ENCODE peak calls at places on chromosomes 11 and 22, in eight cellular contexts. G is colonic mucosa; K is CD4-positive, alpha-beta memory T cell; R is fibroblast of lung; Z is psoas muscle; U is pancreas; Y is astrocyte; J is HCT116. C is an unnamed sample. For H3K4me1, the result is how much of the 10 kb centered on the place peaks cover.

GRCh38 chr11:123457187-123457770 is 27.2 kb downstream of the GRAMD1B start:
- DNase-seq in G (no peak), K (peak), R (peak), Z (no peak), U (peak), Y (no peak), J (no peak), C (no peak)

GRCh38 chr11:25319068-25319467 is 822.2 kb downstream of the LUZP2 start:
- DNase-seq in G (no peak), K (no peak), R (no peak), Z (no peak), U (no peak), Y (no peak), J (no peak), C (no peak)

GRCh38 chr11:46367244-46367915 is 14.1 kb upstream of the MDK start:
- DNase-seq in G (peak), K (peak), R (peak), Z (peak), U (peak), Y (no peak), J (no peak), C (no peak)

GRCh38 chr11:124470516-124471231 is 25.2 kb upstream of the OR8B8 start:
- DNase-seq in G (no peak), K (no peak), R (no peak), Z (no peak), U (no peak), Y (no peak), J (no peak), C (no peak)

GRCh38 chr11:32358729-32359128 is 76.6 kb downstream of the WT1 start:
- DNase-seq in G (no peak), K (no peak), R (no peak), Z (no peak), U (peak), Y (no peak), J (no peak), C (no peak)

GRCh38 chr22:32199341-32199740 is 5.5 kb downstream of the RFPL2 start:
- DNase-seq in G (no peak), K (no peak), R (no peak), Z (no peak), U (no peak), Y (no peak), J (no peak), C (no peak)

GRCh38 chr11:108112059-108112458 is 9.3 kb upstream of the ACAT1 start:
- DNase-seq in G (no peak), K (no peak), R (peak), Z (no peak), U (no peak), Y (no peak), J (no peak), C (no peak)

GRCh38 chr22:19706661-19707151 is 7.6 kb upstream of the SEPTIN5 start:
- DNase-seq in G (no peak), K (no peak), R (no peak), Z (no peak), U (no peak), Y (no peak), J (no peak), C (no peak)

GRCh38 chr11:22634897-22635629 is 9.4 kb upstream of the FANCF start:
- DNase-seq in G (no peak), K (no peak), R (peak), Z (no peak), U (no peak), Y (peak), J (no peak), C (no peak)

GRCh38 chr22:48867891-48868290 is 959.8 kb downstream of the BRD1 start:
- DNase-seq in G (no peak), K (no peak), R (no peak), Z (no peak), U (no peak), Y (no peak), J (no peak), C (no peak)

GRCh38 chr11:89420981-89421380 is 70.2 kb downstream of the NOX4 start:
- DNase-seq in G (no peak), K (no peak), R (no peak), Z (no peak), U (no peak), Y (no peak), J (no peak), C (no peak)

GRCh38 chr11:102429691-102430090 is 22.9 kb downstream of the TMEM123 start:
- DNase-seq in G (no peak), K (no peak), R (no peak), Z (no peak), U (no peak), Y (no peak), J (no peak), C (no peak)

GRCh38 chr11:6219359-6219758 is 14.0 kb downstream of the C11orf42 start:
- DNase-seq in G (peak), K (no peak), R (peak), Z (peak), U (no peak), Y (peak), J (no peak), C (peak)

GRCh38 chr11:121931121-121931520 is 184.9 kb downstream of the BLID start:
- DNase-seq in G (no peak), K (no peak), R (no peak), Z (no peak), U (no peak), Y (no peak), J (no peak), C (no peak)

GRCh38 chr22:19717691-19718254 is 3.5 kb downstream of the SEPTIN5 start:
- DNase-seq in G (peak), K (peak), R (peak), Z (peak), U (no peak), Y (peak), J (no peak), C (no peak)

GRCh38 chr11:74257934-74258553 is 53.4 kb downstream of the P4HA3 start:
- DNase-seq in G (peak), K (no peak), R (peak), Z (peak), U (no peak), Y (peak), J (no peak), C (no peak)

GRCh38 chr11:115168229-115168671 is 336.0 kb downstream of the CADM1 start:
- DNase-seq in G (no peak), K (no peak), R (peak), Z (peak), U (no peak), Y (peak), J (no peak), C (no peak)

GRCh38 chr11:797300-798092 is 585 bp downstream of the SLC25A22 start:
- DNase-seq in G (peak), K (peak), R (peak), Z (peak), U (peak), Y (peak), J (no peak), C (no peak)

GRCh38 chr22:49192180-49192856 is 635.4 kb downstream of the BRD1 start:
- DNase-seq in G (no peak), K (no peak), R (no peak), Z (no peak), U (peak), Y (no peak), J (no peak), C (no peak)

GRCh38 chr22:45882881-45883810 is 93.8 kb downstream of the WNT7B start:
- DNase-seq in G (no peak), K (no peak), R (no peak), Z (no peak), U (no peak), Y (no peak), J (no peak), C (no peak)

GRCh38 chr11:103903621-103904323 is 132.7 kb upstream of the DDI1 start:
- DNase-seq in G (no peak), K (no peak), R (no peak), Z (no peak), U (no peak), Y (no peak), J (no peak), C (no peak)

GRCh38 chr22:50009251-50009650 is 3.3 kb downstream of the IL17REL start:
- DNase-seq in G (no peak), K (no peak), R (no peak), Z (no peak), U (no peak), Y (no peak), J (no peak), C (no peak)

GRCh38 chr11:46920709-46921108 is 2.4 kb upstream of the LRP4 start:
- DNase-seq in G (no peak), K (no peak), R (peak), Z (peak), U (no peak), Y (peak), J (no peak), C (peak)

GRCh38 chr22:19882446-19883381 is 28.0 kb upstream of the GNB1L start:
- DNase-seq in G (peak), K (no peak), R (no peak), Z (no peak), U (no peak), Y (no peak), J (no peak), C (no peak)

GRCh38 chr22:27749597-27750225 is 51.8 kb downstream of the MN1 start:
- DNase-seq in G (no peak), K (no peak), R (peak), Z (no peak), U (no peak), Y (peak), J (no peak), C (no peak)

GRCh38 chr11:117535201-117535869 is 207.7 kb downstream of the CEP164 start:
- DNase-seq in G (peak), K (no peak), R (no peak), Z (peak), U (no peak), Y (no peak), J (no peak), C (no peak)

GRCh38 chr11:100680070-100680469 is 7.0 kb upstream of the ARHGAP42 start:
- DNase-seq in G (no peak), K (no peak), R (no peak), Z (no peak), U (no peak), Y (no peak), J (no peak), C (no peak)

GRCh38 chr22:38109391-38110000 is 988 bp downstream of the BAIAP2L2 start:
- DNase-seq in G (no peak), K (no peak), R (no peak), Z (no peak), U (no peak), Y (no peak), J (no peak), C (no peak)
- H3K4me1 ChIP-seq in G (under half), K (under half), R (under half), Z (under half), U (under half), Y (under half), J (under half), C (under half)

GRCh38 chr22:26707090-26707489 is 49.7 kb downstream of the MIAT start:
- DNase-seq in G (no peak), K (no peak), R (peak), Z (no peak), U (no peak), Y (no peak), J (no peak), C (no peak)

GRCh38 chr22:26709617-26710390 is 52.4 kb downstream of the MIAT start:
- DNase-seq in G (no peak), K (no peak), R (peak), Z (no peak), U (no peak), Y (peak), J (no peak), C (no peak)

GRCh38 chr22:26711205-26711958 is 54.0 kb downstream of the MIAT start:
- DNase-seq in G (no peak), K (no peak), R (no peak), Z (no peak), U (no peak), Y (no peak), J (no peak), C (no peak)

GRCh38 chr22:26708256-26709009 is 51.0 kb downstream of the MIAT start:
- DNase-seq in G (no peak), K (no peak), R (peak), Z (no peak), U (no peak), Y (no peak), J (no peak), C (no peak)

DNA sequence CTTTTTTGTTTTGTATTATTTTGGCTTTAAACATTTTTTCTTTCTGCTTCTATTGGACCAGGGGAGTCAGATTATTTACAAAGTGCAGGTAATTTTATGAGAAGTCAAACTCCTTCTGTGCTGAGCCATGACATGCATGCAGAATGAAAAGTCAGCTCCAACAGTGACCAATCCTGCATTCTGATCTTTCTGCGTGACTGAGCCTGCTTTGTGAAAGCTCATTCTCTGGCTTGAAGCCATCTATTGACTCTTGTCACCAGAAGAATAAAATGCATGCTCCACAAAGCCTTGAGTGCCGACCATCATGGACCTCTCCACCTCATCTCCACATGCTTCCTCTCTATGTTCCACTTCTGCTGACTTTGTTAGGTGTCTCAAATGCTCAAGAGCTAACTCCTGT is 50.2 kb downstream of the MIAT start:
- DNase-seq in G (no peak), K (no peak), R (peak), Z (no peak), U (no peak), Y (peak), J (no peak), C (no peak)
- H3K4me1 ChIP-seq in G (under half), K (under half), R (under half), Z (under half), U (under half), Y (under half), J (under half), C (under half)

GRCh38 chr11:15944460-15944859 is 411.9 kb downstream of the SOX6 start:
- DNase-seq in G (no peak), K (no peak), R (no peak), Z (no peak), U (no peak), Y (no peak), J (no peak), C (no peak)

GRCh38 chr11:15945726-15946125 is 410.6 kb downstream of the SOX6 start:
- DNase-seq in G (no peak), K (no peak), R (no peak), Z (no peak), U (no peak), Y (no peak), J (no peak), C (no peak)

GRCh38 chr11:15942936-15943335 is 413.4 kb downstream of the SOX6 start:
- DNase-seq in G (no peak), K (no peak), R (no peak), Z (no peak), U (no peak), Y (no peak), J (no peak), C (no peak)

GRCh38 chr11:15943418-15944197 is 412.7 kb downstream of the SOX6 start:
- DNase-seq in G (no peak), K (no peak), R (no peak), Z (no peak), U (no peak), Y (no peak), J (no peak), C (no peak)

GRCh38 chr11:15947681-15948648 is 408.4 kb downstream of the SOX6 start:
- DNase-seq in G (no peak), K (no peak), R (no peak), Z (no peak), U (no peak), Y (no peak), J (no peak), C (no peak)
- H3K4me1 ChIP-seq in G (under half), K (under half), R (under half), Z (under half), U (under half), Y (under half), J (under half), C (under half)

DNA sequence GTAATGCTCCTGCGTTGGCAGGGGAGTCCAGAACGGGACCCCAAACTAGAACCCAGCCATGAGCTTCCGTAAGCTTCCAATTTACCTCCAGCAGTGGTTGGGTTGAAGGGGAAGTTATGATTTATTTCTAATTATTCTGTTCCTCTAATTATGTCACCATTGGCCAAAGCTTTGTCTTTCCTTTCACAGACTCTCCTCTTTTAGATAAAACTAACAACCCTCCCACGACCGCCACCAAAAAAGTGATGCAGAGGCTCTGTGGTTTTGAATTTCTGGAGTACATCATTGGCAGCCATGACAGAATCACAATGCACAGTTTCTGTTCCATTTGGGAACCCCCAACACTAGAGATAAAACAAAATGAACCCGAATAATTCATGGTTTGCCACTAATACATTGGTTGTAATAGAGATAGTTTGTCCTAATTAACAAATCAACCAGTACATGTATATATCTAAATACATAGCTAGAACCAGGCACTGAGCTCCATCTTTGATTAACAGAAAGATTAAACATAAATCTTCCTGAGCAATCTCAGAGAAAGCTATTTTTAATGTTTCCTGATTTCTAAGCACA is 64.3 kb downstream of the ETS1 start:
- DNase-seq in G (no peak), K (peak), R (no peak), Z (no peak), U (no peak), Y (no peak), J (no peak), C (no peak)
- H3K4me1 ChIP-seq in G (under half), K (half or more), R (under half), Z (under half), U (under half), Y (half or more), J (under half), C (half or more)

DNA sequence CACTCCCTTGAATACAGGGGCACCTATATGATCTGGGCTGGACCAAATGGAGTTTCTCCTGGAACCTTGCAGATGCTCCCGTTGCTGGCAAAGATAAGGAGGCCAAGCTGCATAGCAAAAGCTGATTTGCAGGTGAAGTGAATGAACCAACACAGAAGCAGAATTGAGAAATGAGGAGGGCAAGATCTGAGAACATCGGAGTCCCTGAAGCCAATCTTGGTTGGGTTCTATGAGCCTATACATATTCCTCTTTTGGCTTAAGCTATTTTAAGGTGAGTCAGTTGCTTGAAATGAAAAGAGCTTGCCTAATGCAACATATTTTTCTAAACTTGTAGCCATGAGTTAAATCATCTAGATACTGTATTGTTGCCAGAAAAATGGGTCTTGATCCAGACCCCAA is 23.5 kb downstream of the WEE1 start:
- DNase-seq in G (no peak), K (no peak), R (peak), Z (no peak), U (no peak), Y (no peak), J (no peak), C (no peak)
- H3K4me1 ChIP-seq in G (under half), K (under half), R (under half), Z (under half), U (under half), Y (under half), J (under half), C (under half)

GRCh38 chr22:39180566-39180965 is 28.1 kb upstream of the CBX7 start:
- DNase-seq in G (no peak), K (no peak), R (no peak), Z (no peak), U (peak), Y (no peak), J (no peak), C (no peak)
- H3K4me1 ChIP-seq in G (under half), K (under half), R (under half), Z (under half), U (under half), Y (under half), J (half or more), C (under half)

DNA sequence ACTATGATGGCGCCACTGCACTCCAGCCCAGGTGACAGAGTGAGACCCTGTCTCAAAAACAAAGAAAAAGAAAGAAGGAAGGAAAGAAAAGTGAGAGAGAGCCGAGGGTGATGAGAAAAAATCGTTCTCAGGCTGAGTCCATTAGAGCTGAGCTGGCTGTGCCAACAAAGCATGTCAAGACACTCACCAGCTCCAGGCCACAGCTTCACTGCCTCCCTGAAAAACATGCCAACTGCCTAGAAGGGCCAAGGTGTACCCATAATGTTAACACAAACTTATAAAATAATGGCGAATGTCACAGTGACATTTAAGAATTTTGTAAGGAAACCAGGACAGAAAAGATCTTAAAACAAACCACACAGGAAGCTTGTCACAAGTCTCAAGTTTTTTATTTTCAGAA is 5.2 kb downstream of the TMEM121B start:
- DNase-seq in G (no peak), K (no peak), R (no peak), Z (no peak), U (no peak), Y (no peak), J (no peak), C (no peak)
- H3K4me1 ChIP-seq in G (under half), K (half or more), R (under half), Z (under half), U (under half), Y (under half), J (under half), C (under half)

GRCh38 chr22:21943571-21944448 is 8.8 kb downstream of the PPM1F start:
- DNase-seq in G (no peak), K (no peak), R (no peak), Z (no peak), U (peak), Y (no peak), J (no peak), C (no peak)
- H3K4me1 ChIP-seq in G (under half), K (under half), R (under half), Z (under half), U (under half), Y (under half), J (under half), C (under half)

GRCh38 chr11:19922689-19923035 is 210.0 kb downstream of the NAV2 start:
- DNase-seq in G (no peak), K (no peak), R (peak), Z (no peak), U (no peak), Y (no peak), J (no peak), C (no peak)

GRCh38 chr11:19920982-19921381 is 208.3 kb downstream of the NAV2 start:
- DNase-seq in G (no peak), K (no peak), R (peak), Z (no peak), U (no peak), Y (peak), J (no peak), C (no peak)

GRCh38 chr11:19924321-19925115 is 211.9 kb downstream of the NAV2 start:
- DNase-seq in G (no peak), K (no peak), R (peak), Z (no peak), U (no peak), Y (peak), J (no peak), C (no peak)

GRCh38 chr11:19923631-19924030 is 211.0 kb downstream of the NAV2 start:
- DNase-seq in G (no peak), K (no peak), R (no peak), Z (no peak), U (no peak), Y (no peak), J (no peak), C (no peak)

GRCh38 chr11:19921976-19922688 is 209.5 kb downstream of the NAV2 start:
- DNase-seq in G (no peak), K (no peak), R (peak), Z (no peak), U (no peak), Y (no peak), J (no peak), C (no peak)
- H3K4me1 ChIP-seq in G (under half), K (under half), R (under half), Z (under half), U (under half), Y (under half), J (under half), C (under half)

C was measured in keratinocyte.